ENCODE peak calls at places on chromosomes 13 and 19, in seven cellular contexts. J is NCI-H1105, W is AG08396, G is DMS53, C is NCI-H1694 treated with DMSO at 0.1 percent for 48 hours, K is neural crest cell, E is GM23248. O is an unnamed sample.

GRCh38 chr19:5038631-5039271 is 69.8 kb downstream of the KDM4B start:
- DNase-seq in G (peak; percentile 45), E (peak; percentile 65), W (peak; percentile 70), J (no peak), K (no peak), C (no peak), O (peak; percentile 27)

GRCh38 chr19:15123900-15124299 is 16.7 kb downstream of the SYDE1 start:
- DNase-seq in E (peak; percentile 40), G (no peak), K (no peak), C (peak; percentile 90), J (peak; percentile 50), W (no peak), O (no peak)

GRCh38 chr13:49625392-49626137 is 2.7 kb upstream of the ARL11 start:
- DNase-seq in G (no peak), K (no peak), E (no peak), W (no peak), C (no peak), J (no peak), O (no peak)

GRCh38 chr19:48489608-48490216 is 20.5 kb downstream of the CYTH2 start:
- DNase-seq in C (peak; percentile 18), W (peak; percentile 85), K (peak; percentile 85), J (peak; percentile 59), G (peak; percentile 81), E (peak; percentile 71), O (peak; percentile 55)

GRCh38 chr13:45928843-45929242 is 77.3 kb upstream of the SIAH3 start:
- DNase-seq in J (peak; percentile 38), E (no peak), G (peak; percentile 11), K (no peak), W (no peak), C (peak; percentile 69), O (peak; percentile 20)

GRCh38 chr13:96817336-96817941 is 176.8 kb downstream of the OXGR1 start:
- DNase-seq in W (no peak), C (peak; percentile 27), E (peak; percentile 42), K (no peak), J (no peak), G (peak; percentile 21), O (peak; percentile 3)

GRCh38 chr13:73096173-73097117 is 37.6 kb downstream of the KLF5 start:
- DNase-seq in E (no peak), G (no peak), C (no peak), K (no peak), W (peak; percentile 21), J (no peak), O (no peak)

GRCh38 chr13:46121597-46122163 is 16.8 kb upstream of the CPB2 start:
- DNase-seq in C (no peak), E (no peak), J (no peak), G (no peak), K (no peak), W (no peak), O (no peak)

GRCh38 chr19:42487025-42487797 is 41.1 kb downstream of the CEACAM1 start:
- DNase-seq in C (no peak), W (no peak), K (no peak), J (no peak), E (peak; percentile 4), G (no peak), O (no peak)

GRCh38 chr13:28684257-28684656 is 25.3 kb downstream of the POMP start:
- DNase-seq in J (no peak), K (no peak), C (no peak), E (peak; percentile 17), W (no peak), G (no peak), O (no peak)

GRCh38 chr19:55657004-55657747 is 2.3 kb downstream of the U2AF2 start:
- DNase-seq in G (no peak), E (peak; percentile 61), K (no peak), W (no peak), C (no peak), J (no peak), O (no peak)

GRCh38 chr13:27424246-27425150 is at the start of gene GTF3A:
- DNase-seq in K (peak; percentile 75), W (peak; percentile 97), J (peak; percentile 58), G (peak; percentile 96), C (peak; percentile 74), E (peak; percentile 95), O (peak; percentile 71)

O was measured in NCI-H460.